ENCODE peak calls at places on chromosomes 7 and 10, in eight cellular contexts. G is T-cell, Y is substantia nigra, W is NCI-H187, S is EH, U is left colon, K is EL, V is left lobe of liver. I is an unnamed sample.

GRCh38 chr10:91977501-91977900 is 53.9 kb downstream of the BTAF1 start:
- DNase-seq in V (no peak), W (no peak), Y (no peak), G (no peak), U (no peak), K (no peak), S (no peak), I (no peak)

GRCh38 chr7:106064836-106065559 is 47.1 kb downstream of the SYPL1 start:
- DNase-seq in G (no peak), W (no peak), V (peak), K (peak), U (peak), Y (peak), S (peak), I (peak)

GRCh38 chr10:63720072-63720537 is 198.9 kb downstream of the REEP3 start:
- DNase-seq in V (no peak), W (peak), K (peak), S (peak), Y (no peak), G (peak), U (no peak), I (peak)

GRCh38 chr10:103545366-103545765 is 51.9 kb downstream of the NEURL1 start:
- DNase-seq in G (no peak), W (no peak), S (no peak), Y (no peak), U (no peak), V (peak), K (no peak), I (no peak)

GRCh38 chr7:154953006-154953684 is 49.8 kb downstream of the PAXIP1 start:
- DNase-seq in U (peak), V (no peak), Y (no peak), G (peak), K (peak), W (no peak), S (peak), I (peak)

GRCh38 chr7:47819054-47819920 is 129.0 kb downstream of the PKD1L1 start:
- DNase-seq in W (no peak), G (peak), U (peak), K (peak), S (peak), Y (peak), V (peak), I (peak)

GRCh38 chr7:50472427-50472826 is 22.3 kb upstream of the FIGNL1 start:
- DNase-seq in U (no peak), G (no peak), W (no peak), S (no peak), V (no peak), Y (no peak), K (no peak), I (no peak)

GRCh38 chr7:34672430-34672829 is 14.4 kb downstream of the NPSR1 start:
- DNase-seq in U (no peak), W (no peak), Y (no peak), K (peak), G (no peak), V (no peak), S (peak), I (no peak)

GRCh38 chr10:8616166-8616565 is 561.7 kb downstream of the GATA3 start:
- DNase-seq in V (no peak), U (no peak), S (no peak), W (no peak), Y (no peak), K (no peak), G (no peak), I (no peak)

GRCh38 chr7:154484406-154484805 is 432.2 kb downstream of the DPP6 start:
- DNase-seq in K (no peak), W (no peak), Y (peak), V (no peak), S (no peak), U (no peak), G (no peak), I (no peak)

GRCh38 chr7:151430391-151431205 is 9.3 kb downstream of the CRYGN start:
- DNase-seq in V (no peak), G (no peak), S (no peak), Y (no peak), K (no peak), W (no peak), U (no peak), I (no peak)

GRCh38 chr7:35731349-35731748 is 36.4 kb upstream of the HERPUD2 start:
- DNase-seq in Y (no peak), S (no peak), U (no peak), K (no peak), G (no peak), V (no peak), W (no peak), I (no peak)

GRCh38 chr10:78642261-78642660 is 426.5 kb upstream of the ZMIZ1 start:
- DNase-seq in V (no peak), G (no peak), U (no peak), K (no peak), S (no peak), W (no peak), Y (no peak), I (no peak)

GRCh38 chr10:49457686-49458085 is 61.8 kb upstream of the DRGX start:
- DNase-seq in W (no peak), G (no peak), V (no peak), K (no peak), S (peak), Y (no peak), U (no peak), I (no peak)

GRCh38 chr7:46671108-46671769 is 750.2 kb upstream of the IGFBP3 start:
- DNase-seq in K (no peak), Y (no peak), V (no peak), U (no peak), W (no peak), S (no peak), G (no peak), I (no peak)

GRCh38 chr7:114345494-114345893 is 69.1 kb upstream of the FOXP2 start:
- DNase-seq in G (no peak), V (no peak), S (no peak), Y (no peak), W (no peak), U (no peak), K (peak), I (peak)

GRCh38 chr7:130380861-130381455 is 664 bp downstream of the CPA1 start:
- DNase-seq in Y (no peak), K (no peak), S (no peak), U (no peak), G (no peak), W (no peak), V (peak), I (no peak)

GRCh38 chr7:44236333-44236728 is 35.6 kb downstream of the YKT6 start:
- DNase-seq in G (no peak), W (no peak), K (no peak), S (no peak), V (no peak), Y (no peak), U (no peak), I (no peak)

GRCh38 chr7:100676501-100677306 is 3.2 kb downstream of the GNB2 start:
- DNase-seq in S (no peak), K (no peak), W (no peak), U (no peak), Y (no peak), V (no peak), G (no peak), I (no peak)

GRCh38 chr7:37234928-37235327 is 213.7 kb downstream of the ELMO1 start:
- DNase-seq in Y (no peak), G (no peak), V (no peak), W (no peak), U (no peak), K (no peak), S (no peak), I (peak)

GRCh38 chr7:154774303-154774702 is 228.6 kb downstream of the PAXIP1 start:
- DNase-seq in Y (no peak), K (no peak), W (no peak), V (no peak), G (no peak), S (no peak), U (no peak), I (no peak)

GRCh38 chr7:75950111-75950681 is 35.2 kb downstream of the POR start:
- DNase-seq in G (no peak), Y (no peak), S (no peak), W (no peak), V (no peak), U (no peak), K (no peak), I (peak)

GRCh38 chr7:108190891-108191290 is 60.7 kb upstream of the LAMB4 start:
- DNase-seq in W (no peak), U (no peak), V (no peak), K (no peak), S (no peak), Y (no peak), G (no peak), I (no peak)

GRCh38 chr10:77287647-77288120 is 349.9 kb downstream of the KCNMA1 start:
- DNase-seq in S (no peak), K (no peak), Y (no peak), U (peak), V (peak), G (no peak), W (peak), I (no peak)

GRCh38 chr10:123521556-123521955 is 144.6 kb upstream of the GPR26 start:
- DNase-seq in S (no peak), Y (no peak), K (no peak), U (no peak), V (no peak), W (no peak), G (no peak), I (no peak)

GRCh38 chr7:31699050-31699449 is 12.0 kb downstream of the PPP1R17 start:
- DNase-seq in Y (no peak), S (no peak), V (no peak), U (no peak), G (no peak), W (no peak), K (no peak), I (no peak)

GRCh38 chr10:58555170-58555929 is 42.7 kb downstream of the BICC1 start:
- DNase-seq in V (no peak), U (no peak), Y (no peak), K (no peak), S (no peak), G (no peak), W (no peak), I (no peak)

GRCh38 chr7:134954197-134955082 is 31.9 kb upstream of the AGBL3 start:
- DNase-seq in V (no peak), S (no peak), Y (no peak), G (no peak), K (peak), W (no peak), U (no peak), I (peak)

I was measured in myocyte.